ENCODE peak calls at places on chromosomes 5 and 9, in nine cellular contexts. A is upper lobe of right lung, N is lung, W is cardiac fibroblast, O is transverse colon, Y is right cardiac atrium, G is HFF-Myc, E is A673, I is body of pancreas. P is an unnamed sample.

GRCh38 chr9:122807271-122807900 is 7.5 kb downstream of the OR1K1 start:
- DNase-seq in A (no peak), N (no peak), W (no peak), O (no peak), Y (no peak), G (no peak), E (no peak), I (no peak), P (no peak)

GRCh38 chr5:133245191-133246052 is 193.6 kb downstream of the HSPA4 start:
- DNase-seq in A (no peak), N (peak; percentile 38), W (peak; percentile 62), O (no peak), Y (no peak), G (peak; percentile 94), E (peak; percentile 29), I (no peak), P (peak; percentile 76)

GRCh38 chr5:2330325-2330724 is 421.2 kb downstream of the IRX2 start:
- DNase-seq in A (no peak), N (no peak), W (no peak), O (no peak), Y (no peak), G (no peak), E (no peak), I (no peak), P (peak; percentile 11)

GRCh38 chr5:95923918-95924559 is 37.6 kb downstream of the ELL2 start:
- DNase-seq in A (no peak), N (no peak), W (no peak), O (no peak), Y (no peak), G (no peak), E (no peak), I (no peak), P (no peak)

GRCh38 chr9:36137392-36138004 is 965 bp downstream of the GLIPR2 start:
- DNase-seq in A (no peak), N (no peak), W (peak; percentile 41), O (peak; percentile 31), Y (peak; percentile 74), G (no peak), E (no peak), I (no peak), P (peak; percentile 55)

GRCh38 chr5:42494414-42494813 is 71.2 kb downstream of the GHR start:
- DNase-seq in A (no peak), N (no peak), W (peak; percentile 24), O (no peak), Y (no peak), G (no peak), E (no peak), I (no peak), P (no peak)

GRCh38 chr5:79793304-79793703 is 103.7 kb downstream of the CMYA5 start:
- DNase-seq in A (no peak), N (no peak), W (no peak), O (no peak), Y (no peak), G (no peak), E (no peak), I (no peak), P (no peak)

GRCh38 chr5:115589043-115589442 is 13.2 kb downstream of the TICAM2 start:
- DNase-seq in A (no peak), N (no peak), W (peak; percentile 34), O (no peak), Y (no peak), G (no peak), E (no peak), I (no peak), P (no peak)

GRCh38 chr5:1374680-1375055 is 29.8 kb upstream of the CLPTM1L start:
- DNase-seq in A (no peak), N (no peak), W (peak; percentile 43), O (no peak), Y (no peak), G (no peak), E (peak; percentile 13), I (peak; percentile 65), P (no peak)

GRCh38 chr9:29556317-29556716 is 1983.0 kb upstream of the C9orf72 start:
- DNase-seq in A (no peak), N (no peak), W (peak; percentile 59), O (no peak), Y (no peak), G (no peak), E (peak; percentile 94), I (no peak), P (no peak)

GRCh38 chr5:94702729-94703128 is 84.3 kb downstream of the SLF1 start:
- DNase-seq in A (no peak), N (no peak), W (no peak), O (no peak), Y (no peak), G (no peak), E (no peak), I (no peak), P (no peak)

GRCh38 chr5:146409081-146409671 is 38.0 kb upstream of the TCERG1 start:
- DNase-seq in A (no peak), N (no peak), W (no peak), O (no peak), Y (no peak), G (peak; percentile 11), E (no peak), I (no peak), P (no peak)

GRCh38 chr9:131394464-131395026 is 659 bp downstream of the PRRC2B start:
- DNase-seq in A (peak; percentile 79), N (no peak), W (peak; percentile 52), O (peak; percentile 57), Y (peak; percentile 84), G (no peak), E (peak; percentile 58), I (peak; percentile 47), P (peak; percentile 80)

GRCh38 chr9:72633966-72634365 is 112.6 kb downstream of the TMC1 start:
- DNase-seq in A (no peak), N (no peak), W (peak; percentile 15), O (no peak), Y (no peak), G (peak; percentile 41), E (peak; percentile 12), I (no peak), P (no peak)

GRCh38 chr9:93115486-93115885 is 18.6 kb downstream of the NINJ1 start:
- DNase-seq in A (peak; percentile 21), N (no peak), W (no peak), O (no peak), Y (no peak), G (no peak), E (no peak), I (peak; percentile 2), P (no peak)

GRCh38 chr9:93116049-93116961 is 17.7 kb downstream of the NINJ1 start:
- DNase-seq in A (peak; percentile 88), N (peak; percentile 81), W (peak; percentile 82), O (peak; percentile 65), Y (peak; percentile 87), G (no peak), E (no peak), I (peak; percentile 71), P (no peak)

GRCh38 chr9:93114169-93114983 is 18.4 kb downstream of the CARD19 start:
- DNase-seq in A (peak; percentile 67), N (no peak), W (no peak), O (no peak), Y (peak; percentile 57), G (no peak), E (no peak), I (peak; percentile 13), P (peak; percentile 57)

GRCh38 chr9:93112864-93113389 is 16.9 kb downstream of the CARD19 start:
- DNase-seq in A (peak; percentile 53), N (no peak), W (no peak), O (no peak), Y (peak; percentile 50), G (no peak), E (no peak), I (peak; percentile 8), P (no peak)

GRCh38 chr9:93114984-93115335 is 18.9 kb downstream of the CARD19 start:
- DNase-seq in A (no peak), N (no peak), W (no peak), O (no peak), Y (no peak), G (no peak), E (no peak), I (peak; percentile 11), P (no peak)
- H3K4me3 ChIP-seq in A (no peak overlapping the region), N (no peak overlapping the region), W (no peak overlapping the region), O (no peak overlapping the region), Y (no peak overlapping the region), G (no peak overlapping the region), E (no peak overlapping the region), I (no peak overlapping the region), P (no peak overlapping the region)

GRCh38 chr5:143886621-143887301 is 74.8 kb downstream of the HMHB1 start:
- DNase-seq in A (no peak), N (no peak), W (peak; percentile 67), O (no peak), Y (no peak), G (no peak), E (no peak), I (no peak), P (no peak)
- H3K4me3 ChIP-seq in A (no peak overlapping the region), N (no peak overlapping the region), W (no peak overlapping the region), O (no peak overlapping the region), Y (no peak overlapping the region), G (no peak overlapping the region), E (no peak overlapping the region), I (no peak overlapping the region), P (no peak overlapping the region)

GRCh38 chr9:136995370-136995769 is 998 bp downstream of the CLIC3 start:
- DNase-seq in A (no peak), N (no peak), W (no peak), O (no peak), Y (no peak), G (no peak), E (no peak), I (no peak), P (no peak)

GRCh38 chr9:136997355-136997754 is 987 bp upstream of the CLIC3 start:
- DNase-seq in A (no peak), N (no peak), W (no peak), O (no peak), Y (no peak), G (no peak), E (no peak), I (no peak), P (no peak)

GRCh38 chr9:136997830-136998234 is 1.5 kb upstream of the CLIC3 start:
- DNase-seq in A (no peak), N (no peak), W (no peak), O (peak; percentile 46), Y (no peak), G (no peak), E (no peak), I (no peak), P (no peak)

GRCh38 chr9:136995772-136996308 is 528 bp downstream of the CLIC3 start:
- DNase-seq in A (peak; percentile 93), N (peak; percentile 87), W (peak; percentile 48), O (no peak), Y (peak; percentile 89), G (no peak), E (no peak), I (peak; percentile 45), P (no peak)

GRCh38 chr9:136996361-136997281 is at the start of gene CLIC3:
- DNase-seq in A (peak; percentile 90), N (peak; percentile 72), W (no peak), O (peak; percentile 75), Y (peak; percentile 80), G (no peak), E (no peak), I (no peak), P (peak; percentile 95)
- H3K4me3 ChIP-seq in A (peak within 1 kb of the TSS; percentile 46), N (no peak within 1 kb of the TSS), W (no peak within 1 kb of the TSS), O (no peak within 1 kb of the TSS), Y (no peak within 1 kb of the TSS), G (no peak within 1 kb of the TSS), E (no peak within 1 kb of the TSS), I (no peak within 1 kb of the TSS), P (peak within 1 kb of the TSS; percentile 28)

DNA sequence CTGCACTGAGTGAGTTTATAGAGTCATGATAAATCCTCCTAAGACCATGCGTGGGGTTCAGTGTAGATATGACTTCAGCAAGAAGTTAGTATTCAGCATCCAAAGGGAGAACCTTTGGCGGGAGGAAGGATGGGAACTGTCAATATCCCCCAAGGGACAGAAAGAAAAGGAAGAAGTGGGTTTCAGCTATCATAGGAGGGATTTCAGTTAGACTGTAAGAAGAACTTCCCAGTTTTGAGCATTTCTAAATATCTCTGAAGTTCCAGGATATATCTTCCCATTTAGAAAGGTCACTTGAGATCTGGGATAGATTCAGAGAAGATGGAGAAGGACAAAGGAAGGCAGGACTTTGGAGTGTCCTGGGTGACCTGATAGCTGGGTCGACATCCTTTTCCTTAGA is 927 bp downstream of the KCNMB1 start:
- DNase-seq in A (no peak), N (no peak), W (no peak), O (no peak), Y (no peak), G (no peak), E (no peak), I (no peak), P (no peak)
- H3K4me3 ChIP-seq in A (no peak overlapping the region), N (no peak overlapping the region), W (no peak overlapping the region), O (peak overlapping the region; percentile 33), Y (no peak overlapping the region), G (no peak overlapping the region), E (no peak overlapping the region), I (no peak overlapping the region), P (no peak overlapping the region)